ENCODE peak calls at places on chromosomes 13 and 19, in four cellular contexts. One of them, this sample, is unnamed.

GRCh38 chr13:103403148-103403740 is 337.0 kb upstream of the SLC10A2 start:
- DNase-seq in H1: no peak
- DNase-seq in H9: no peak
- DNase-seq in mesendoderm: no peak
- DNase-seq in this sample: no peak

GRCh38 chr13:64441740-64442139 is 2788.4 kb downstream of the PCDH9 start:
- DNase-seq in mesendoderm: no peak
- DNase-seq in H1: no peak
- DNase-seq in H9: no peak
- DNase-seq in this sample: no peak

GRCh38 chr19:31553112-31553843 is 204.0 kb upstream of the TSHZ3 start:
- DNase-seq in mesendoderm: no peak
- DNase-seq in H9: no peak
- DNase-seq in H1: no peak
- DNase-seq in this sample: no peak

GRCh38 chr19:6417713-6418561 is 6.7 kb downstream of the KHSRP start:
- DNase-seq in H9: no peak
- DNase-seq in H1: peak
- DNase-seq in mesendoderm: peak
- DNase-seq in this sample: peak

GRCh38 chr19:50477751-50478515 is 1.3 kb upstream of the GARIN5A start:
- DNase-seq in H9: no peak
- DNase-seq in H1: no peak
- DNase-seq in mesendoderm: no peak
- DNase-seq in this sample: no peak

GRCh38 chr13:46663644-46664043 is 110.7 kb downstream of the LRCH1 start:
- DNase-seq in H1: no peak
- DNase-seq in mesendoderm: no peak
- DNase-seq in H9: no peak
- DNase-seq in this sample: no peak

GRCh38 chr13:33185853-33186252 is 99.7 kb downstream of the STARD13 start:
- DNase-seq in H1: no peak
- DNase-seq in H9: no peak
- DNase-seq in mesendoderm: no peak
- DNase-seq in this sample: no peak

GRCh38 chr13:39035204-39035603 is 2.7 kb downstream of the PROSER1 start:
- DNase-seq in H9: no peak
- DNase-seq in H1: no peak
- DNase-seq in mesendoderm: peak
- DNase-seq in this sample: no peak

GRCh38 chr19:16371540-16371986 is 46.9 kb downstream of the KLF2 start:
- DNase-seq in H9: no peak
- DNase-seq in mesendoderm: no peak
- DNase-seq in H1: no peak
- DNase-seq in this sample: no peak

GRCh38 chr19:27794444-27795042 is 1418.4 kb downstream of the UQCRFS1 start:
- DNase-seq in H9: peak
- DNase-seq in H1: peak
- DNase-seq in mesendoderm: peak
- DNase-seq in this sample: peak

GRCh38 chr13:24161010-24161775 is 673 bp downstream of the SPATA13 start:
- DNase-seq in H9: peak
- DNase-seq in H1: peak
- DNase-seq in mesendoderm: peak
- DNase-seq in this sample: no peak

GRCh38 chr19:31253816-31254551 is 95.3 kb downstream of the TSHZ3 start:
- DNase-seq in H9: no peak
- DNase-seq in H1: no peak
- DNase-seq in mesendoderm: peak
- DNase-seq in this sample: peak

GRCh38 chr13:110714798-110715394 is 1.4 kb downstream of the ING1 start:
- DNase-seq in H1: peak
- DNase-seq in H9: peak
- DNase-seq in mesendoderm: peak
- DNase-seq in this sample: peak

GRCh38 chr13:71879129-71879535 is 12.1 kb upstream of the DACH1 start:
- DNase-seq in H9: peak
- DNase-seq in H1: no peak
- DNase-seq in mesendoderm: peak
- DNase-seq in this sample: peak

GRCh38 chr13:51639171-51639570 is 54.9 kb downstream of the WDFY2 start:
- DNase-seq in H1: no peak
- DNase-seq in H9: no peak
- DNase-seq in mesendoderm: no peak
- DNase-seq in this sample: peak

GRCh38 chr19:18401580-18402112 is 4.2 kb upstream of the LRRC25 start:
- DNase-seq in H1: no peak
- DNase-seq in H9: no peak
- DNase-seq in mesendoderm: peak
- DNase-seq in this sample: peak

GRCh38 chr19:11073568-11073967 is 15.7 kb upstream of the LDLR start:
- DNase-seq in H9: no peak
- DNase-seq in H1: no peak
- DNase-seq in mesendoderm: no peak
- DNase-seq in this sample: no peak

GRCh38 chr19:1094655-1094977 is 559 bp downstream of the POLR2E start:
- DNase-seq in H9: no peak
- DNase-seq in H1: no peak
- DNase-seq in mesendoderm: no peak
- DNase-seq in this sample: no peak

GRCh38 chr19:44142014-44142523 is 715 bp downstream of the ZNF234 start:
- DNase-seq in H1: peak
- DNase-seq in H9: no peak
- DNase-seq in mesendoderm: no peak
- DNase-seq in this sample: peak

GRCh38 chr19:43504426-43505185 is at the start of gene PHLDB3:
- DNase-seq in H9: peak
- DNase-seq in mesendoderm: peak
- DNase-seq in H1: no peak
- DNase-seq in this sample: peak

GRCh38 chr13:98944336-98944735 is 33.5 kb downstream of the DOCK9 start:
- DNase-seq in mesendoderm: no peak
- DNase-seq in H9: no peak
- DNase-seq in H1: no peak
- DNase-seq in this sample: no peak

GRCh38 chr19:38891791-38892190 is 7.6 kb downstream of the SIRT2 start:
- DNase-seq in H9: no peak
- DNase-seq in H1: no peak
- DNase-seq in mesendoderm: no peak
- DNase-seq in this sample: no peak

GRCh38 chr13:93729383-93729782 is 502.8 kb downstream of the GPC6 start:
- DNase-seq in H9: no peak
- DNase-seq in H1: no peak
- DNase-seq in mesendoderm: no peak
- DNase-seq in this sample: no peak

GRCh38 chr13:93727301-93728141 is 500.9 kb downstream of the GPC6 start:
- DNase-seq in H1: no peak
- DNase-seq in mesendoderm: peak
- DNase-seq in H9: no peak
- DNase-seq in this sample: peak

GRCh38 chr13:93724187-93724586 is 497.6 kb downstream of the GPC6 start:
- DNase-seq in mesendoderm: no peak
- DNase-seq in H1: no peak
- DNase-seq in H9: no peak
- DNase-seq in this sample: peak

GRCh38 chr13:93723316-93723715 is 496.7 kb downstream of the GPC6 start:
- DNase-seq in H1: no peak
- DNase-seq in H9: no peak
- DNase-seq in mesendoderm: no peak
- DNase-seq in this sample: peak

GRCh38 chr13:93726173-93727019 is 499.8 kb downstream of the GPC6 start:
- DNase-seq in mesendoderm: peak
- DNase-seq in H9: no peak
- DNase-seq in H1: no peak
- DNase-seq in this sample: no peak
- H3K56ac ChIP-seq in mesendoderm: no peak
- H3K56ac ChIP-seq in H9: no peak
- H3K56ac ChIP-seq in H1: no peak
- H3K56ac ChIP-seq in this sample: peak

DNA sequence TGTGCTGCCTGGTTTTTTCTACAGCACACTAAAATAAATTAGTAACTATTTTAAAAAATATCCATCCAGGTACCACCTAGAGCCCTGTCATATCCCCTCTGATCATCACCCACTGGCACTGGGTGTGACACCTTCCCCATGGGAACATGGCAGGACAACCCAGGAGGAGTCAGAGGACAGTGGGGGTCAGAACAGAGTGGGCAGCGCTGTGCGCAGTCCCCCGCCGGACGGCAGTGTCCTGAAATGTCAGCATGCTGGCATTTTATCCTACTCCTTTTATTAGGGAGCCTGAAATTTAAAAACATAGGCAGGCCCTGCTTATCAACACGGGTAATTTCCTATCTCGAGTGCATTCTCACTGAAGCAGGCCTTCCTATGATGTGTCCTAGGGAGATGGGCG is 42.1 kb upstream of the GAS6 start:
- DNase-seq in H9: no peak
- DNase-seq in mesendoderm: no peak
- DNase-seq in H1: no peak
- DNase-seq in this sample: no peak
- H2AK5ac ChIP-seq in H9: no peak
- H2AK5ac ChIP-seq in mesendoderm: no peak
- H2AK5ac ChIP-seq in H1: no peak
- H2AK5ac ChIP-seq in this sample: peak

GRCh38 chr13:76769238-76769859 is 116.9 kb downstream of the KCTD12 start:
- DNase-seq in H1: no peak
- DNase-seq in H9: no peak
- DNase-seq in mesendoderm: no peak
- DNase-seq in this sample: no peak

GRCh38 chr13:76778906-76779305 is 107.3 kb downstream of the KCTD12 start:
- DNase-seq in mesendoderm: no peak
- DNase-seq in H1: no peak
- DNase-seq in H9: no peak
- DNase-seq in this sample: no peak

GRCh38 chr13:76773695-76774094 is 112.5 kb downstream of the KCTD12 start:
- DNase-seq in H9: no peak
- DNase-seq in mesendoderm: no peak
- DNase-seq in H1: no peak
- DNase-seq in this sample: no peak

DNA sequence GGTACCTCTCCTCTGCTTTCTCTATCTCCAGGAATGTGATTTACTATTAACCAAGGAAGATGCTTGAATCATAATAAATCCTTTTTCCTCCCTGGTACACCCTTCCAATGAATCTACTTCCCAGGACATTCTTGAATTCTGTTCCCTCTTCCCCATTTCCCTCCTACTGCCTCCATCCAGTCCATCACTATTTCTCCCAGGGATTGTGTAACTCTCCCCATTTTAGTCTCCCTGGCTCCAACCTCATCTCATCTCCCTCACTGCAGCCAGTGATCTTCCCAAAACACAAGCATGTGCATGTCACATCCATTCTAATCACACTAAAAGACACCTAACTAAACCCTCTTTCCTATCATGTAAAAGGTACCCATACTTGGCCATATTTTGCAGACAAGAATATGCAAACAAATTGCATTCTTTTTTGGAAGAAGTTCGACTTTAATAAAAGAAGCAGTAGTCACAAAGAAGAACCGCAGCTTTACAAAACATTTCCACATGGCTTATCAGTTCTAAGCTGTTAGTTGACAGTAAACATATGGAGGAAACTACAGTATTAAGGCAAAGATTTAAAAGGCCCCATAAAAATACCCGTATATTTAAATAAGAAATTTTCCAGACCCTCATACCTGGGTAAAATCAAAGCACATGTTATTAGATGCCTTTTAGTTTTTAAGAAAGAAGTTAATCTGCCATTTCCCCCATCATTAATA is 111.0 kb downstream of the KCTD12 start:
- DNase-seq in mesendoderm: no peak
- DNase-seq in H9: no peak
- DNase-seq in H1: no peak
- DNase-seq in this sample: no peak
- H3K56ac ChIP-seq in mesendoderm: no peak
- H3K56ac ChIP-seq in H9: no peak
- H3K56ac ChIP-seq in H1: no peak
- H3K56ac ChIP-seq in this sample: no peak

GRCh38 chr19:47310819-47311218 is 1.2 kb downstream of the C5AR1 start:
- DNase-seq in H1: no peak
- DNase-seq in mesendoderm: no peak
- DNase-seq in H9: no peak
- DNase-seq in this sample: peak
- H2AK5ac ChIP-seq in H1: no peak
- H2AK5ac ChIP-seq in mesendoderm: no peak
- H2AK5ac ChIP-seq in H9: no peak
- H2AK5ac ChIP-seq in this sample: no peak

DNA sequence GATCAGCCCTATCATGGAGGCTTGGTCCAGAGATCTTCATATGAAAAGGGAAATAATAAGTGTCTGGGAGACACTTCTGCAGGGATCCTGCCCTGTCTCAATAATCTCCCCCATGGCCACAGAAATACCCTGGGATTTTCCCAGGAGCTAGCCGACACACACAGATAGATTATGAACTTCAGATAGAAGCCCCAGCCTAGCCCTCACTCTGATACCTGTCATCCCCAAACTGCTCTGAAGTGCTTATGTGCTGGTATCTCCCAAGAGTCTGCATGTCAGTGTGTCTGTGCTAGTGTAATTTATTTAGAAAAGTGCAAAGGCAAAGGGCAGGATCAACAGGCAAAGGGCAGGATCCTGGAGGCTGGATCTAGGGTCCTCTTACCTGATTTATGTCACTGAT is 38.7 kb upstream of the ZNF766 start:
- DNase-seq in H1: no peak
- DNase-seq in H9: no peak
- DNase-seq in mesendoderm: no peak
- DNase-seq in this sample: no peak
- H3K56ac ChIP-seq in H1: no peak
- H3K56ac ChIP-seq in H9: no peak
- H3K56ac ChIP-seq in mesendoderm: no peak
- H3K56ac ChIP-seq in this sample: no peak

GRCh38 chr13:113321546-113321945 is 24.5 kb downstream of the LAMP1 start:
- DNase-seq in H1: no peak
- DNase-seq in mesendoderm: no peak
- DNase-seq in H9: no peak
- DNase-seq in this sample: no peak

GRCh38 chr13:113317031-113317430 is 20.0 kb downstream of the LAMP1 start:
- DNase-seq in H1: no peak
- DNase-seq in mesendoderm: no peak
- DNase-seq in H9: no peak
- DNase-seq in this sample: no peak

GRCh38 chr13:113320226-113320875 is 23.3 kb downstream of the LAMP1 start:
- DNase-seq in mesendoderm: no peak
- DNase-seq in H1: no peak
- DNase-seq in H9: no peak
- DNase-seq in this sample: no peak

GRCh38 chr13:113318956-113319355 is 21.9 kb downstream of the LAMP1 start:
- DNase-seq in H9: no peak
- DNase-seq in H1: no peak
- DNase-seq in mesendoderm: no peak
- DNase-seq in this sample: no peak

DNA sequence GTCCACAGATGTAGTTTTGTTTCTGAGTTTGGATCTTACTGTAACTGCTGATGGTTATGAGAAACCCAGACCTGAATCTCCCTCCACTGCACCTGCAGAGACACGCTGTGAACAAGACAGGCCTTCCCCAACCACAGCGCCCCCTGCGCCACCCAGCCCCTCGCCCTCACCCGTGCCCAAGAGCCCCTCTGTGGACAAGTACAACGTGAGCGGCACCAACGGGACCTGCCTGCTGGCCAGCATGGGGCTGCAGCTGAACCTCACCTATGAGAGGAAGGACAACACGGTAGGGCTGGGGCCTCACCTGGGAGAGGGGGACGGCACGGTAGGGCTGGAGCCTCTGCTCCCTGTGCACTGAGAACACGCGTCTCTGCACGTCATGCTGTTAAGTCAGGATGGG is 22.3 kb downstream of the LAMP1 start:
- DNase-seq in mesendoderm: no peak
- DNase-seq in H1: no peak
- DNase-seq in H9: no peak
- DNase-seq in this sample: no peak
- H2AK5ac ChIP-seq in mesendoderm: no peak
- H2AK5ac ChIP-seq in H1: no peak
- H2AK5ac ChIP-seq in H9: no peak
- H2AK5ac ChIP-seq in this sample: no peak

This sample was measured in IMR-90.